ENCODE peak calls at places on chromosomes 6 and 20, in five cellular contexts. C is amygdala, F is activated T-cell treated with anti-CD3 and anti-CD28 coated beads for 1 hour, E is T-helper 17 cell, U is HFFc6. N is an unnamed sample.

GRCh38 chr6:93423542-93423941 is 4.2 kb upstream of the EPHA7 start:
- DNase-seq in C (no peak), F (no peak), E (no peak), U (no peak), N (no peak)

GRCh38 chr6:37981626-37982025 is 162.1 kb downstream of the ZFAND3 start:
- DNase-seq in C (no peak), E (no peak), U (no peak), F (no peak), N (no peak)

GRCh38 chr6:110137924-110138887 is 41.3 kb downstream of the WASF1 start:
- DNase-seq in F (no peak), E (no peak), U (no peak), C (no peak), N (no peak)

GRCh38 chr20:53570446-53571276 is 23.0 kb downstream of the ZNF217 start:
- DNase-seq in F (no peak), C (no peak), E (no peak), U (no peak), N (no peak)

GRCh38 chr6:160049346-160049745 is 72.3 kb upstream of the SLC22A1 start:
- DNase-seq in U (no peak), C (no peak), E (no peak), F (no peak), N (no peak)

GRCh38 chr6:90413867-90414266 is 117.2 kb upstream of the BACH2 start:
- DNase-seq in F (peak; percentile 57), E (peak; percentile 36), C (no peak), U (no peak), N (no peak)

GRCh38 chr6:49733680-49734079 is 10.5 kb downstream of the CRISP3 start:
- DNase-seq in U (no peak), C (no peak), F (no peak), E (no peak), N (no peak)

GRCh38 chr20:49768204-49769124 is 44.2 kb upstream of the SLC9A8 start:
- DNase-seq in U (peak; percentile 53), C (no peak), F (no peak), E (no peak), N (peak; percentile 69)

GRCh38 chr6:113644861-113645575 is 212.1 kb upstream of the MARCKS start:
- DNase-seq in F (no peak), U (peak; percentile 97), C (no peak), E (no peak), N (peak; percentile 78)

GRCh38 chr6:158219229-158219628 is 51.1 kb downstream of the GTF2H5 start:
- DNase-seq in E (no peak), F (no peak), C (no peak), U (peak; percentile 88), N (peak; percentile 87)

N was measured in AG20443.